ENCODE peak calls at places on chromosomes 13 and 19, in six cellular contexts. R, G, Y, K, N and H are unnamed samples.

GRCh38 chr13:95641291-95641811 is 3.2 kb downstream of the DZIP1 start:
- DNase-seq in G (peak), R (no peak), N (peak), K (no peak), Y (no peak), H (peak)

GRCh38 chr13:31320946-31321345 is 121.2 kb downstream of the B3GLCT start:
- DNase-seq in Y (no peak), R (no peak), G (no peak), K (no peak), N (no peak), H (no peak)

GRCh38 chr13:100392709-100393630 is 195.6 kb downstream of the GGACT start:
- DNase-seq in Y (peak), R (peak), N (peak), G (peak), K (no peak), H (no peak)

GRCh38 chr19:3369337-3370213 is 3.2 kb downstream of the NFIC start:
- DNase-seq in G (peak), N (peak), R (no peak), K (no peak), Y (no peak), H (no peak)

GRCh38 chr19:3593156-3593555 is 7.9 kb downstream of the GIPC3 start:
- DNase-seq in Y (no peak), G (no peak), K (no peak), N (no peak), R (no peak), H (no peak)

GRCh38 chr19:18159810-18160209 is 6.8 kb downstream of the PIK3R2 start:
- DNase-seq in K (no peak), R (no peak), G (no peak), Y (no peak), N (no peak), H (no peak)

GRCh38 chr13:99587893-99588606 is 86.8 kb downstream of the TM9SF2 start:
- DNase-seq in Y (no peak), R (no peak), K (no peak), N (no peak), G (no peak), H (no peak)

GRCh38 chr13:88142653-88143052 is 471.5 kb downstream of the SLITRK5 start:
- DNase-seq in Y (no peak), K (no peak), N (no peak), G (no peak), R (no peak), H (no peak)

GRCh38 chr19:1045247-1045603 is 5.3 kb downstream of the ABCA7 start:
- DNase-seq in R (peak), Y (no peak), G (no peak), N (no peak), K (peak), H (no peak)

GRCh38 chr19:17953316-17953801 is 13.5 kb upstream of the KCNN1 start:
- DNase-seq in R (no peak), G (no peak), Y (no peak), K (no peak), N (no peak), H (no peak)

GRCh38 chr13:62919491-62919890 is 1503.8 kb upstream of the PCDH20 start:
- DNase-seq in K (no peak), Y (no peak), R (no peak), G (no peak), N (no peak), H (no peak)

GRCh38 chr13:38804536-38804935 is 117.7 kb downstream of the FREM2 start:
- DNase-seq in N (no peak), Y (no peak), G (peak), R (no peak), K (no peak), H (no peak)

GRCh38 chr19:36418287-36419001 is at the start of gene ZFP82:
- DNase-seq in K (peak), Y (peak), G (peak), R (peak), N (peak), H (peak)

GRCh38 chr19:39038098-39038497 is 5.7 kb upstream of the FBXO27 start:
- DNase-seq in Y (peak), G (peak), N (peak), K (peak), R (peak), H (peak)

GRCh38 chr13:86486582-86486981 is 687.4 kb upstream of the SLITRK6 start:
- DNase-seq in R (no peak), G (no peak), N (no peak), K (no peak), Y (no peak), H (no peak)

GRCh38 chr13:75635621-75636338 is at the start of gene LMO7:
- DNase-seq in R (peak), Y (peak), G (peak), N (no peak), K (peak), H (peak)

GRCh38 chr13:89066868-89067466 is 1395.8 kb downstream of the SLITRK5 start:
- DNase-seq in Y (peak), R (peak), K (peak), G (peak), N (no peak), H (no peak)

GRCh38 chr13:61850794-61851193 is 435.1 kb upstream of the PCDH20 start:
- DNase-seq in R (no peak), Y (no peak), N (no peak), G (no peak), K (no peak), H (no peak)

GRCh38 chr13:47539317-47539716 is 461.8 kb downstream of the SUCLA2 start:
- DNase-seq in R (no peak), G (no peak), N (no peak), Y (no peak), K (no peak), H (no peak)

GRCh38 chr13:67390462-67391093 is 160.4 kb upstream of the PCDH9 start:
- DNase-seq in Y (no peak), K (no peak), G (peak), N (no peak), R (no peak), H (no peak)

GRCh38 chr13:105996391-105997028 is 539.0 kb downstream of the EFNB2 start:
- DNase-seq in R (no peak), N (no peak), G (no peak), K (peak), Y (no peak), H (no peak)

GRCh38 chr13:98581971-98582702 is 5.2 kb upstream of the STK24 start:
- DNase-seq in R (no peak), Y (no peak), K (no peak), N (no peak), G (peak), H (no peak)

GRCh38 chr13:34164585-34164984 is 346.6 kb downstream of the RFC3 start:
- DNase-seq in R (no peak), N (no peak), G (no peak), K (no peak), Y (no peak), H (no peak)

GRCh38 chr13:42478531-42479156 is 95.3 kb upstream of the TNFSF11 start:
- DNase-seq in K (no peak), Y (no peak), G (peak), R (no peak), N (no peak), H (no peak)

GRCh38 chr13:33782631-33783030 is 35.3 kb upstream of the RFC3 start:
- DNase-seq in K (no peak), N (no peak), Y (no peak), G (no peak), R (no peak), H (peak)

GRCh38 chr19:42313096-42313839 is at the start of gene TMEM145:
- DNase-seq in N (no peak), K (peak), R (no peak), G (peak), Y (peak), H (peak)

GRCh38 chr13:99123101-99124045 is 77.3 kb upstream of the UBAC2 start:
- DNase-seq in G (peak), R (no peak), K (no peak), N (no peak), Y (no peak), H (no peak)

GRCh38 chr19:11420894-11421606 is 1.9 kb upstream of the RGL3 start:
- DNase-seq in G (no peak), R (no peak), N (no peak), Y (no peak), K (no peak), H (no peak)

DNA sequence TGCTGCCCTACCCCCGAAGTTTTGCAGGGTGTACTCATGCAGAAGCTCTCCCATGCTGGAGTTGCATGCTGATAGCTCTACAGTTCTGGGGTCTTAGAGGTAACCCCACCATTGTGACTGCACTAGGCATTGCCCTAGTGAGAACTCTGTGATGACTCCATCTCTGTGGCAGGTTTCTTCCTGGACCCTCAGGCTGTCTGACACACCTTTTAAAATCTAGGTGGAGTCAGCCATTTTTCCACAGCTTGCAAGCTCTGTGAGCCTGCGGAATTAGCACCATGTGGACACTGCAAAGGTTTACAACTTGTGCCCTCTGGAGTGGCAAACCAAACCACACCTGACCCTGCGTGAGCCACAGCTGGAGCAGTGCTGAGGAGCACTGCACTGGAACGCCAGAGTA is 636.2 kb upstream of the SPRY2 start:
- DNase-seq in G (no peak), Y (no peak), K (no peak), N (no peak), R (no peak), H (no peak)
- H3K27ac ChIP-seq in G (no peak), Y (no peak), K (no peak), N (no peak), R (no peak), H (no peak)

GRCh38 chr19:48258350-48258749 is 2.6 kb upstream of the CARD8 start:
- DNase-seq in K (no peak), G (no peak), Y (no peak), N (no peak), R (no peak), H (no peak)

GRCh38 chr19:48254529-48254970 is 1.2 kb downstream of the CARD8 start:
- DNase-seq in R (no peak), N (no peak), K (no peak), Y (no peak), G (no peak), H (no peak)

GRCh38 chr19:48252625-48253024 is 3.1 kb downstream of the CARD8 start:
- DNase-seq in K (no peak), Y (no peak), G (no peak), N (no peak), R (no peak), H (no peak)

GRCh38 chr19:48253999-48254398 is 1.7 kb downstream of the CARD8 start:
- DNase-seq in G (no peak), N (no peak), Y (no peak), R (no peak), K (no peak), H (no peak)

GRCh38 chr19:48255376-48256303 is at the start of gene CARD8:
- DNase-seq in Y (peak), G (peak), N (peak), R (peak), K (peak), H (peak)
- TF ChIP-seq CTCF in Y (no peak), G (no peak), N (no peak), R (no peak), K (no peak), H (peak)

GRCh38 chr13:28027070-28027469 is 38.6 kb upstream of the URAD start:
- DNase-seq in Y (no peak), G (no peak), R (no peak), K (no peak), N (no peak), H (no peak)

GRCh38 chr13:28027607-28028364 is 39.3 kb upstream of the URAD start:
- DNase-seq in N (no peak), G (no peak), Y (no peak), K (no peak), R (no peak), H (no peak)

GRCh38 chr13:28026508-28026907 is 38.0 kb upstream of the URAD start:
- DNase-seq in G (no peak), K (no peak), Y (no peak), R (no peak), N (no peak), H (no peak)

GRCh38 chr13:28022848-28023518 is 34.5 kb upstream of the URAD start:
- DNase-seq in R (peak), G (peak), K (no peak), N (no peak), Y (peak), H (no peak)
- H3K27ac ChIP-seq in R (peak), G (no peak), K (no peak), N (no peak), Y (peak), H (no peak)

GRCh38 chr19:13428352-13428751 is 77.9 kb downstream of the CACNA1A start:
- DNase-seq in G (peak), R (no peak), Y (no peak), K (no peak), N (no peak), H (peak)
- TF ChIP-seq CTCF in G (peak), R (peak), Y (no peak), K (peak), N (no peak), H (peak)

GRCh38 chr13:66341978-66342377 is 888.2 kb downstream of the PCDH9 start:
- DNase-seq in R (no peak), G (no peak), K (no peak), Y (no peak), N (no peak), H (no peak)
- H3K27ac ChIP-seq in R (no peak), G (no peak), K (no peak), Y (no peak), N (no peak), H (no peak)

GRCh38 chr13:112510002-112510780 is 77.8 kb downstream of the TUBGCP3 start:
- DNase-seq in Y (no peak), K (peak), G (peak), R (peak), N (no peak), H (peak)
- TF ChIP-seq CTCF in Y (peak), K (peak), G (peak), R (peak), N (no peak), H (peak)

DNA sequence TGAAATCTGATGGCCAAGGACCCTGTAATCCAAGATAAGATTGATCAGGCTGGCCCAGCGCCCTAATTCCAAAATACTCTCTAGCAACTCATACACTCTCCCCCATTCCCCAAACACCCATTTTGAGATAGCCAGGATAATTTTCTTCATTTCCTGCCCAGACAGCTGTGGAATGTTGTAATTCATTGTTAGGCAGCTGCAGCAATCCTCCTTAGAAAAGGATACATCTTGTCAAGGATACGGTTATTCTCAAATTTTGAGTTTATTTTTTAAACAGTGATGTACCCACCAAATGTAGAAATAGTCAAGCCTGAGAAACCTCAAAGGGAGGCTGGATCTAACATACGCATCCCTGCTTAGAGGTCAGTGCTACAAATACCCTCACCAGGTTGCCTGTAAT is 683.3 kb downstream of the DIAPH3 start:
- DNase-seq in Y (no peak), K (no peak), G (peak), N (no peak), R (no peak), H (no peak)
- H3K27ac ChIP-seq in Y (no peak), K (no peak), G (no peak), N (no peak), R (no peak), H (no peak)

GRCh38 chr19:13029893-13030292 is 34.6 kb downstream of the NFIX start:
- DNase-seq in Y (no peak), K (no peak), G (no peak), R (no peak), N (no peak), H (peak)
- TF ChIP-seq CTCF in Y (peak), K (peak), G (peak), R (peak), N (peak), H (peak)

GRCh38 chr13:29676941-29677452 is 81.5 kb upstream of the SLC7A1 start:
- DNase-seq in K (no peak), N (no peak), R (no peak), Y (peak), G (no peak), H (no peak)
- H3K27ac ChIP-seq in K (no peak), N (no peak), R (no peak), Y (no peak), G (no peak), H (no peak)

GRCh38 chr13:40549500-40550094 is 116.8 kb downstream of the FOXO1 start:
- DNase-seq in G (peak), K (no peak), R (peak), Y (no peak), N (no peak), H (no peak)
- TF ChIP-seq CTCF in G (no peak), K (no peak), R (no peak), Y (no peak), N (no peak), H (no peak)